ENCODE peak calls at places on chromosomes 16 and 17, in four cellular contexts. R is GM12878, D is body of pancreas, E is upper lobe of right lung. I is an unnamed sample.

GRCh38 chr16:49529646-49530045 is 156.0 kb downstream of the C16orf78 start:
- DNase-seq in E (no peak), R (peak; percentile 47), D (no peak), I (no peak)

GRCh38 chr17:1365445-1366039 is 34.5 kb downstream of the YWHAE start:
- DNase-seq in D (peak; percentile 67), E (no peak), R (peak; percentile 46), I (peak; percentile 30)

GRCh38 chr16:67156146-67156844 is 3.4 kb downstream of the TRADD start:
- DNase-seq in R (no peak), D (no peak), E (no peak), I (no peak)

GRCh38 chr16:10827691-10828341 is 9.2 kb upstream of the TVP23A start:
- DNase-seq in R (no peak), E (peak; percentile 81), D (peak; percentile 82), I (no peak)

GRCh38 chr17:37659887-37660286 is 16.6 kb upstream of the DDX52 start:
- DNase-seq in R (no peak), E (no peak), D (no peak), I (no peak)

GRCh38 chr17:17516315-17516930 is 20.2 kb upstream of the RASD1 start:
- DNase-seq in E (no peak), R (no peak), D (peak; percentile 16), I (no peak)

GRCh38 chr17:68840073-68840472 is 115.1 kb downstream of the ABCA8 start:
- DNase-seq in R (no peak), D (no peak), E (no peak), I (no peak)

GRCh38 chr16:22788190-22788530 is 25.8 kb upstream of the HS3ST2 start:
- DNase-seq in D (no peak), R (no peak), E (no peak), I (no peak)

GRCh38 chr17:63446218-63446980 is at the start of gene CYB561:
- DNase-seq in E (peak; percentile 94), D (peak; percentile 91), R (no peak), I (peak; percentile 66)

DNA sequence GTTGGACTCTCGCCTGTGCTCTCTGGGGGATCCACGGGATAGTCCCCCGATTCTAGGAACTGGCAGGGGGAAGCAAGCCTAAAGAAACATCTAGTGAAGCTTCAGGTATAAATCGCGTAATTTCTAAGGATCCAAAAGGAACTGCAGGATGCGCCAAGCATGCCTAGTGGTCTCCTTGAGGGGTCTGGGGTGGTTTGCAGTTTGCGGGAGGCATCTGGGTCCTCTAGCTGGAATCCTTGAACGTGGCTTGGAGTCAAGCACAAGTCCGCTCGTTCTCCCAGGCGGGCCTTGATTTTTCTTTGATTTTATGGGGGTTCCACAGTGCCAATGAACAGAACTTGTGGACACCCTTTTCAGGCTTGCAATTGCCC is 1000.5 kb downstream of the KCNJ18 start:
- DNase-seq in D (no peak), E (no peak), R (no peak), I (no peak)
- H3K9me3 ChIP-seq in D (no peaks in the 10 kb centered on the region), E (peaks cover 10% of the 10 kb centered on the region), R (no peaks in the 10 kb centered on the region), I (no peaks in the 10 kb centered on the region)

GRCh38 chr16:34743115-34743514 is 1283.7 kb downstream of the TP53TG3F start:
- DNase-seq in R (no peak), D (no peak), E (no peak), I (no peak)
- H3K9me3 ChIP-seq in R (no peaks in the 10 kb centered on the region), D (no peaks in the 10 kb centered on the region), E (peaks cover 38% of the 10 kb centered on the region), I (peaks cover 19% of the 10 kb centered on the region)

DNA sequence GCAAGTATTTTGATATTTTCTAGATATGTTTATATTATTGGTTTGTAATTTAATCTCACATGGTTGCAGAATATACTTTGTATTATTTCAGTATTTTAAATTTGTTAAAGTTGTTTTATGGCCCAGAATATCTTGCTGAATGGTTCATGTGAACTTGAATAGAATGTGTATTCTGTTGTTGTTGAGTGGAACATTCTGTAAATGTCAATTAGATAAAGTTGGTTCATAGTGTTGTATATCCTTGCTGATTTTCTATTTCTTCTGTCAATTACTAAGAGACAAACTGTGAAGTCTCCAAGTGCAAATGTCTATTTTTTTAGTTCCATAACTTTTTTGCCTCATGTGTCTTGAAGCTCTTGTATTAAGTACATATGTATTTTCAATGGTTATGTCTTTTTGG is 411.7 kb downstream of the NPIPA7 start:
- DNase-seq in E (no peak), D (no peak), R (no peak), I (no peak)
- H3K9me3 ChIP-seq in E (peaks cover 14% of the 10 kb centered on the region), D (no peaks in the 10 kb centered on the region), R (no peaks in the 10 kb centered on the region), I (no peaks in the 10 kb centered on the region)

GRCh38 chr16:916400-916799 is 54.4 kb downstream of the LMF1 start:
- DNase-seq in R (no peak), D (no peak), E (no peak), I (no peak)
- H3K9me3 ChIP-seq in R (peaks cover 3% of the 10 kb centered on the region), D (no peaks in the 10 kb centered on the region), E (no peaks in the 10 kb centered on the region), I (no peaks in the 10 kb centered on the region)

GRCh38 chr17:73433501-73433900 is 121.7 kb upstream of the CDC42EP4 start:
- DNase-seq in R (no peak), D (no peak), E (no peak), I (no peak)

GRCh38 chr17:73432624-73433190 is 120.9 kb upstream of the CDC42EP4 start:
- DNase-seq in R (no peak), E (no peak), D (no peak), I (no peak)

GRCh38 chr17:73430165-73430680 is 118.4 kb upstream of the CDC42EP4 start:
- DNase-seq in R (no peak), E (no peak), D (no peak), I (no peak)

GRCh38 chr17:73430848-73431247 is 119.0 kb upstream of the CDC42EP4 start:
- DNase-seq in R (no peak), E (no peak), D (no peak), I (no peak)

DNA sequence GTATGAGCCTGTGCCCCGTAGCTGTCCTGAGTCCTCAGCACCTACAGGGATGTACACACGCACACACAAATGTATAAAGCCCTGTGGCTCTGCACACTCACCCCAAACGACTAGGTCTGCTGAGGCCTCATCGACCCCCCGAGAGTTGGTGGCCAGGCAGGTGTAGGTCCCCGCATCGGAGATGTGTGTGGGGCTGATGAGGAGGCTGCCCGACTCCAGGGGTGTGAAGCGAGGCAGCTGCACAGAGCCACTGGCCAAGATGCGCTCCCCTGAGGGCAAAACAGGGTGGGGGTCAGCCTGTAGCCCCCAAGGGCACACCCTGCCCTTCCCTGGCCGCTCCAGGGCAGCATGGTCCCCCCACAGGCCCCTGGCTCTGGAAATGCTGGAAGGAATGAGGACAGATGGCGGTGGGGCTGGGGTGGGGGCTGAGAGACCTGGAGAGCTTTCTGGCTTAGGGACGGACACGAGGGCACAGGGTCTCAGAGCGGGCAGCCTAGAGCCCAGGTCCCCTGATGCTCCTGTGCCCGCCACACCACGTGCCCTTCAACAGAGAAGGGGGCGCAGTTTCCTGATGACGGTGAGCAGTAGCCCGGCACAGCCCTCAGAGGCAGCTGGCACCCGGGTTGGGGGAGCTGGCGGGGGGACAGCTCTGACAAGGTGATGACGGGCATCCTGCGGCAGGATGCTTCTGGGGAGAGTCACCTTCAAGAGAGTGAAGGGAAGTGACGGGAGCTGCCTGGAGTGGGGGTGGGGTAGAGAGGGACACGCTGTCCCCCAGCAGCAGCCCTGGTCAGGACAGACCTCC is 119.8 kb upstream of the CDC42EP4 start:
- DNase-seq in D (no peak), E (no peak), R (no peak), I (no peak)
- H3K9me3 ChIP-seq in D (no peaks in the 10 kb centered on the region), E (no peaks in the 10 kb centered on the region), R (no peaks in the 10 kb centered on the region), I (no peaks in the 10 kb centered on the region)

GRCh38 chr16:83159049-83159448 is 532.3 kb downstream of the CDH13 start:
- DNase-seq in E (no peak), R (no peak), D (no peak), I (no peak)
- H3K9me3 ChIP-seq in E (no peaks in the 10 kb centered on the region), R (no peaks in the 10 kb centered on the region), D (no peaks in the 10 kb centered on the region), I (no peaks in the 10 kb centered on the region)

GRCh38 chr16:3358884-3359283 is 3.2 kb downstream of the OR2C1 start:
- DNase-seq in D (no peak), E (no peak), R (no peak), I (no peak)
- H3K9me3 ChIP-seq in D (no peaks in the 10 kb centered on the region), E (no peaks in the 10 kb centered on the region), R (peaks cover 1% of the 10 kb centered on the region), I (no peaks in the 10 kb centered on the region)

DNA sequence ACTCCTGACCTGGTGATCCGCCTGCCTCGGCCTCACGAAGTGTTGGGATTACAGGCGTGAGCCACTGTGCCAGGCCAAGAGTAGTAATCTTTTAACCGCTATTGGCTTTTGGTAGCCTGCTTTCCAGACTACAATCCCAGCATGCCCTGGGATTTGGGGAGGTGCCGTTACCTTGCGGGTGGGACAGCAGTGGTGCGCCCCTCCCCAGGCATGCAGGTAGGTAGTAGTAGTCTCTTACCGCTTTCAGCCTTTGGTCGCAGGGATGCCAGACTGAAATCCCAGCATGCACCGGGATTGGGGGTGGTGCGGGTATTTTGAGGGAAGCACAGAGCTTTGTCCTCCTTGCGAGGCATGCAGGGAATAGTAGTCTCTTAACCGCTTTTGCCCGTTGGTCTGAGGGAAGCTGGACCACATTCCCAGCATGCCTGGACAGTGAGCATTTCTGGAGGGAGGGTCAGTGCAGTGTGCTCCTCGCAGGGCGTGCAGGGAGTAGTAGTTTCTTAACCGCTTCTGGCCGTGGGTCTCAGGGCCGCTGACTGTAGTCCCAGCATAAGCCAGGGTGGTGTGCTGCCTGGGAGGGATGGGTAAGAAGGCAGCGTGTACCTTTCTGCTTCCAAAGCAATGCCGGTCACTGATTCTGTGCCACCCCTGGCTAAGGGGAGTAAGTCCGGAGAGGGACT is 1686.8 kb downstream of the TP53TG3F start:
- DNase-seq in E (no peak), R (no peak), D (no peak), I (no peak)
- H3K9me3 ChIP-seq in E (no peaks in the 10 kb centered on the region), R (no peaks in the 10 kb centered on the region), D (no peaks in the 10 kb centered on the region), I (no peaks in the 10 kb centered on the region)

GRCh38 chr16:15975172-15975571 is 25.8 kb downstream of the ABCC1 start:
- DNase-seq in D (no peak), R (no peak), E (no peak), I (no peak)

GRCh38 chr16:15973997-15974396 is 24.6 kb downstream of the ABCC1 start:
- DNase-seq in E (no peak), D (no peak), R (no peak), I (no peak)

GRCh38 chr16:15976225-15976812 is 26.9 kb downstream of the ABCC1 start:
- DNase-seq in R (no peak), D (no peak), E (no peak), I (no peak)

GRCh38 chr16:15979801-15980200 is 30.4 kb downstream of the ABCC1 start:
- DNase-seq in E (no peak), D (no peak), R (no peak), I (no peak)

DNA sequence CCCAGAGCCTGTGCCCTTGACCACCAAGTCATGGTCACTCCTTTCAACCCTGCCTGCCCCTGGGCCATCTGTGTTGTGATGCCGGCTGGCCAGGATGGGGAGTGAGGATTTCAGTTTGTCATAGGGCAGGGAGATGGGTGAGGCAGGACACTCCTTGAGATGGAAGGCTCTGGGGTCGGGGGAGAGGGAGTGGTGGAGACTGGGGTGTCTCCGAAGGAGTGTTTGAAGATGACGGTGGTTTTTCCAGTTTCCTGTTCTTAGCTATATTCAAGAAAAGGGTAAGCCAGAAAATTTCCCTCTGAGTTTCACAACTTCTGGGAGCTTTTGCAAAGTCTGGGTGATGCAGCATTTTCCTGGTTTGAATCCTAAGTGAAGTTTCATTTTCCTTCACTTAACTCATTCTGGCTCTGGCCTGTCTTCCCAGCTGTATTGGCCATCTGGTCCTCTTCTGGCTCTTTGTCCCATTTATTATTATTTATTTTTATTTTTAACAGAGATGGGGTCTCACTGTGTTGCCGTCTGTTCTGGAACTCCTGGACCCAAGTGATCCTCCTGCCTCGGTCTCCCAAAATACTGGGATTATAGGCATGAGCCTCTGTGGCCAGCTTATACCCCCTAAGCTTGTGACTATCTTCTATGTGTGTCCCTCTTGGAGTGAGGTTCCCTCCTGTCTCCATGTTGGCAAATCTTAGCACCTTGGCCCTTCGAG is 27.7 kb downstream of the ABCC1 start:
- DNase-seq in D (no peak), E (no peak), R (no peak), I (no peak)
- H3K9me3 ChIP-seq in D (no peaks in the 10 kb centered on the region), E (peaks cover 3% of the 10 kb centered on the region), R (peaks cover 53% of the 10 kb centered on the region), I (no peaks in the 10 kb centered on the region)

GRCh38 chr16:88287219-88287618 is 95.5 kb upstream of the ZNF469 start:
- DNase-seq in E (no peak), R (no peak), D (no peak), I (no peak)
- H3K9me3 ChIP-seq in E (peaks cover 11% of the 10 kb centered on the region), R (peaks cover 6% of the 10 kb centered on the region), D (no peaks in the 10 kb centered on the region), I (no peaks in the 10 kb centered on the region)

I was measured in T-helper 17 cell.